ENCODE peak calls at places on chromosomes 5 and 9, in seven cellular contexts. P is HepG2, Q is SK-N-SH, H is H1, M is K562, U is HCT116, F is GM12878. W is an unnamed sample.
A peak's percentile ranks its signal among the peaks of the same experiment; 100 is the strongest.

GRCh38 chr5:35852084-35852734 is 4.5 kb upstream of the IL7R start:
- DNase-seq in P (no peak), Q (peak; percentile 23), H (no peak), M (no peak), U (no peak), F (peak; percentile 26), W (peak; percentile 21)

GRCh38 chr5:173668910-173669309 is 52.5 kb upstream of the BOD1 start:
- DNase-seq in P (no peak), Q (no peak), H (no peak), M (no peak), U (no peak), F (no peak), W (no peak)

GRCh38 chr5:159409801-159410200 is 79.5 kb upstream of the IL12B start:
- DNase-seq in P (no peak), Q (no peak), H (no peak), M (no peak), U (no peak), F (peak; percentile 44), W (no peak)

GRCh38 chr9:35051069-35051967 is 21.1 kb downstream of the VCP start:
- DNase-seq in P (peak; percentile 45), Q (peak; percentile 67), H (peak; percentile 84), M (peak; percentile 43), U (peak; percentile 27), F (no peak), W (peak; percentile 66)

GRCh38 chr5:36724429-36725332 is 118.3 kb downstream of the SLC1A3 start:
- DNase-seq in P (no peak), Q (no peak), H (no peak), M (peak; percentile 77), U (no peak), F (peak; percentile 94), W (peak; percentile 46)

GRCh38 chr5:78568212-78568611 is 80.4 kb downstream of the LHFPL2 start:
- DNase-seq in P (no peak), Q (no peak), H (no peak), M (no peak), U (no peak), F (no peak), W (no peak)

GRCh38 chr5:134534058-134534725 is 8.7 kb downstream of the JADE2 start:
- DNase-seq in P (no peak), Q (no peak), H (no peak), M (no peak), U (no peak), F (no peak), W (no peak)

GRCh38 chr9:1962588-1963134 is 52.5 kb upstream of the SMARCA2 start:
- DNase-seq in P (no peak), Q (no peak), H (no peak), M (no peak), U (no peak), F (no peak), W (no peak)

GRCh38 chr9:99626424-99626823 is 195.3 kb upstream of the NR4A3 start:
- DNase-seq in P (no peak), Q (no peak), H (no peak), M (no peak), U (no peak), F (no peak), W (no peak)

GRCh38 chr9:4290427-4290837 is 9.4 kb downstream of the GLIS3 start:
- DNase-seq in P (no peak), Q (no peak), H (no peak), M (no peak), U (no peak), F (no peak), W (no peak)

GRCh38 chr9:121326130-121326838 is 43.8 kb downstream of the STOM start:
- DNase-seq in P (no peak), Q (no peak), H (no peak), M (no peak), U (no peak), F (no peak), W (peak; percentile 70)

GRCh38 chr5:166724284-166724683 is 1567.2 kb upstream of the WWC1 start:
- DNase-seq in P (no peak), Q (no peak), H (no peak), M (no peak), U (no peak), F (no peak), W (no peak)

GRCh38 chr5:173016621-173017046 is 33.1 kb downstream of the ATP6V0E1 start:
- DNase-seq in P (peak; percentile 84), Q (no peak), H (no peak), M (no peak), U (peak; percentile 79), F (no peak), W (no peak)

GRCh38 chr9:72557549-72557948 is 36.1 kb downstream of the TMC1 start:
- DNase-seq in P (peak; percentile 59), Q (no peak), H (no peak), M (peak; percentile 80), U (peak; percentile 94), F (no peak), W (no peak)

GRCh38 chr9:95087659-95088242 is 229.8 kb downstream of the FANCC start:
- DNase-seq in P (no peak), Q (no peak), H (no peak), M (peak; percentile 30), U (no peak), F (no peak), W (no peak)

GRCh38 chr5:37208883-37209808 is 40.0 kb downstream of the CPLANE1 start:
- DNase-seq in P (no peak), Q (no peak), H (no peak), M (no peak), U (no peak), F (no peak), W (no peak)

GRCh38 chr9:75229605-75230332 is 141.5 kb downstream of the OSTF1 start:
- DNase-seq in P (peak; percentile 58), Q (no peak), H (no peak), M (no peak), U (peak; percentile 68), F (no peak), W (peak; percentile 91)

GRCh38 chr5:106258591-106259125 is 1412.1 kb downstream of the EFNA5 start:
- DNase-seq in P (no peak), Q (no peak), H (no peak), M (no peak), U (peak; percentile 16), F (no peak), W (no peak)

GRCh38 chr5:55101556-55102276 is 730 bp upstream of the GZMA start:
- DNase-seq in P (no peak), Q (no peak), H (no peak), M (no peak), U (no peak), F (no peak), W (no peak)

GRCh38 chr5:113806823-113807222 is 293.3 kb downstream of the YTHDC2 start:
- DNase-seq in P (no peak), Q (no peak), H (no peak), M (no peak), U (no peak), F (no peak), W (peak; percentile 3)

GRCh38 chr5:86737579-86737978 is 119.8 kb downstream of the COX7C start:
- DNase-seq in P (no peak), Q (no peak), H (no peak), M (no peak), U (no peak), F (no peak), W (no peak)

GRCh38 chr5:98982880-98983279 is 54.1 kb upstream of the CHD1 start:
- DNase-seq in P (no peak), Q (no peak), H (no peak), M (peak; percentile 22), U (no peak), F (no peak), W (no peak)

GRCh38 chr5:157365732-157366131 is 94.3 kb upstream of the NIPAL4 start:
- DNase-seq in P (no peak), Q (no peak), H (no peak), M (no peak), U (no peak), F (no peak), W (no peak)

GRCh38 chr5:128763324-128763723 is 202.0 kb upstream of the SLC27A6 start:
- DNase-seq in P (no peak), Q (no peak), H (no peak), M (no peak), U (no peak), F (no peak), W (no peak)

GRCh38 chr9:122213589-122214413 is 15.0 kb downstream of the LHX6 start:
- DNase-seq in P (peak; percentile 83), Q (peak; percentile 99), H (peak; percentile 97), M (peak; percentile 99), U (peak; percentile 57), F (no peak), W (peak; percentile 97)

DNA sequence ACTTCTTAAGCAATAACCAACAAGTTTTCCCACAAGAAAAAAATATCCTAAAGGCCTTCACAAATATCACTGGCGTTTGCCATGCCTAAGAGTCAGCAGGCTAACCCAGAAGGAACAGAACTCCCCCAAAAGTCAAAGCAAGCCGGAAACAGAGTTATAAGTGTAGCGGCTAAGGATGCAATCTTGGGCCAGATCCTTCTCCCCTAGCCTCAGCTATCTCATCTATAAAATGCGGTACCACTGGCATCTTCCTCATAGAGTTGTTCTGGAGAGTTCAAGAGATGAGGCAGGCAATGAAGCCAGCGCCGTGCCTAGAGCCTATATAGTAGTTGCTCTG is 640 bp downstream of the DPM2 start:
- DNase-seq in P (no peak), Q (no peak), H (no peak), M (no peak), U (no peak), F (no peak), W (no peak)
- TF ChIP-seq JUND in P (no peak), Q (no peak), H (no peak), M (no peak), U (no peak), F (no peak), W (no peak)

GRCh38 chr5:132102101-132102701 is 28.6 kb downstream of the CSF2 start:
- DNase-seq in P (no peak), Q (no peak), H (no peak), M (no peak), U (no peak), F (no peak), W (no peak)
- TF ChIP-seq JUND in P (no peak), Q (no peak), H (no peak), M (no peak), U (no peak), F (no peak), W (no peak)

GRCh38 chr9:125447202-125447802 is 185.7 kb downstream of the GAPVD1 start:
- DNase-seq in P (no peak), Q (no peak), H (no peak), M (no peak), U (no peak), F (no peak), W (no peak)

GRCh38 chr9:125444166-125444565 is 182.5 kb downstream of the GAPVD1 start:
- DNase-seq in P (no peak), Q (no peak), H (no peak), M (no peak), U (no peak), F (no peak), W (no peak)

GRCh38 chr9:125443367-125443766 is 181.7 kb downstream of the GAPVD1 start:
- DNase-seq in P (no peak), Q (no peak), H (no peak), M (no peak), U (no peak), F (no peak), W (no peak)

GRCh38 chr9:125446581-125447094 is 185.0 kb downstream of the GAPVD1 start:
- DNase-seq in P (no peak), Q (no peak), H (no peak), M (no peak), U (no peak), F (peak; percentile 92), W (no peak)

GRCh38 chr9:125444956-125445506 is 183.4 kb downstream of the GAPVD1 start:
- DNase-seq in P (no peak), Q (no peak), H (no peak), M (no peak), U (no peak), F (no peak), W (no peak)
- TF ChIP-seq JUND in P (no peak), Q (no peak), H (no peak), M (no peak), U (no peak), F (no peak), W (no peak)

GRCh38 chr9:136921718-136922117 is 22.8 kb downstream of the FBXW5 start:
- DNase-seq in P (no peak), Q (no peak), H (no peak), M (no peak), U (no peak), F (no peak), W (no peak)
- TF ChIP-seq JUND in P (no peak), Q (no peak), H (no peak), M (no peak), U (no peak), F (no peak), W (no peak)

W was measured in T47D.